ENCODE peak calls at places on chromosomes 7 and 10, in seven cellular contexts. I, J, B, G, O, V and M are unnamed samples.

GRCh38 chr7:150787321-150788281 is 12.6 kb downstream of the TMEM176B start:
- DNase-seq in I (no peak), J (no peak), B (peak), G (no peak), O (peak), V (no peak), M (no peak)

GRCh38 chr10:97551271-97551670 is 21.3 kb upstream of the ANKRD2 start:
- DNase-seq in I (no peak), J (no peak), B (no peak), G (no peak), O (no peak), V (no peak), M (no peak)

GRCh38 chr7:24713850-24714675 is 43.2 kb downstream of the GSDME start:
- DNase-seq in I (no peak), J (no peak), B (no peak), G (no peak), O (no peak), V (no peak), M (no peak)

GRCh38 chr10:102408728-102409603 is 9.6 kb downstream of the PSD start:
- DNase-seq in I (no peak), J (peak), B (peak), G (peak), O (no peak), V (peak), M (no peak)

GRCh38 chr10:110845756-110846620 is 25.7 kb upstream of the PDCD4 start:
- DNase-seq in I (peak), J (no peak), B (no peak), G (no peak), O (no peak), V (no peak), M (no peak)

GRCh38 chr10:93417886-93418285 is 64.2 kb downstream of the MYOF start:
- DNase-seq in I (no peak), J (no peak), B (no peak), G (no peak), O (no peak), V (no peak), M (no peak)

GRCh38 chr10:44980309-44981171 is 1.9 kb upstream of the DEPP1 start:
- DNase-seq in I (no peak), J (no peak), B (no peak), G (no peak), O (no peak), V (peak), M (no peak)

GRCh38 chr10:52053522-52053921 is 260.6 kb upstream of the DKK1 start:
- DNase-seq in I (no peak), J (no peak), B (no peak), G (no peak), O (no peak), V (no peak), M (no peak)

GRCh38 chr7:39509441-39509840 is 56.8 kb upstream of the YAE1 start:
- DNase-seq in I (no peak), J (no peak), B (no peak), G (no peak), O (no peak), V (no peak), M (no peak)

GRCh38 chr10:103193107-103193819 is at the start of gene NT5C2:
- DNase-seq in I (peak), J (peak), B (peak), G (peak), O (peak), V (peak), M (peak)

GRCh38 chr7:497946-498655 is 21.5 kb downstream of the PDGFA start:
- DNase-seq in I (no peak), J (no peak), B (peak), G (no peak), O (no peak), V (no peak), M (no peak)

GRCh38 chr10:62249974-62250373 is 18.7 kb downstream of the RTKN2 start:
- DNase-seq in I (no peak), J (no peak), B (no peak), G (no peak), O (no peak), V (no peak), M (no peak)

GRCh38 chr10:62244785-62245595 is 23.7 kb downstream of the RTKN2 start:
- DNase-seq in I (peak), J (no peak), B (peak), G (peak), O (peak), V (peak), M (peak)

GRCh38 chr10:62252051-62252450 is 16.6 kb downstream of the RTKN2 start:
- DNase-seq in I (no peak), J (no peak), B (no peak), G (no peak), O (no peak), V (no peak), M (no peak)

GRCh38 chr10:62250594-62251198 is 17.9 kb downstream of the RTKN2 start:
- DNase-seq in I (no peak), J (no peak), B (no peak), G (no peak), O (no peak), V (no peak), M (peak)

GRCh38 chr10:62248465-62248864 is 20.2 kb downstream of the RTKN2 start:
- DNase-seq in I (no peak), J (no peak), B (no peak), G (no peak), O (no peak), V (no peak), M (no peak)
- TF ChIP-seq CTCF in I (no peak), J (peak), B (no peak), G (no peak), O (no peak), V (no peak), M (peak)

DNA sequence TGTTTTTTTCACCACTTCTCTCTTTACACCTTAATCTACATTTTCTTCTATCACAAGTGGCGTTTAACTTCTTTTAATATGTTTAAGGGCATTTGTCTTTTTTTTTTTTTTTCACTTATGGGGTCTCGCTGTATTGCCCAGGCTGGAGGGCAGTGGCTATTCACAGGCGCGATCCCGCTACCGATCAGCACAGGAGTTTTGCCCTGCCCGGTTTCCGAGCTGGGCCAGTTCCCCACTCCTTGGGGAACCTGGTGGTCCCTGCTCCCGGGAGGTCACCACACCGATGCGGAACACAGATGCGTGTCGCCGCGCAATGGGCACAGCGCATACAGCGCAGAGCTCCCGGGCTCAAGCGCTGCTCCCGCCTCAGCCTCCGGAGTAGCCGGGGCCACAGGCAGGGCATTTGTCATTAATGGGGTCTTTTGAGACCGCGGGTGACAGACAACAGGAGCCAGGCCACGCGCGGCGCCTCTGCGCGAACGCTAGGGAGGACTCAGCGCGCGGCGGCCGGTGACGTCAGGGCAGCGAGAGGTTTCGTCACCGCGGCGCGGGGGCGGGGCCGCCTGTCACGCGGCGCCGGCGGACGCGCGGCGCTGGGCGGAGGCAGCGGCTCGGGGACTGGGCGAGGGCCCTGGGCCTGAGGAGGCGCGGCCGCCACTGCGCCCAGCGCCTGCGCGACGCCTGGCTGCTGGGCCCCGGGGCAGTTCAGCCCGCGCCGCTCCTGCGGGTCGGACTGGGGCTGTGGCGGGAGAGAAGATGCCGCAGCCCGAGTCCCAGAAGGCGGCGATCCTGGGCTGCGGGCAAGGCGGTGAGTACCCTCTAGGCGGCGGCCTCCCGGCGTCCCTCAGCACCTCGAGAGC is at the start of gene GALNT11:
- DNase-seq in I (peak), J (peak), B (peak), G (peak), O (peak), V (peak), M (peak)
- TF ChIP-seq CTCF in I (no peak), J (peak), B (peak), G (no peak), O (no peak), V (peak), M (peak)

DNA sequence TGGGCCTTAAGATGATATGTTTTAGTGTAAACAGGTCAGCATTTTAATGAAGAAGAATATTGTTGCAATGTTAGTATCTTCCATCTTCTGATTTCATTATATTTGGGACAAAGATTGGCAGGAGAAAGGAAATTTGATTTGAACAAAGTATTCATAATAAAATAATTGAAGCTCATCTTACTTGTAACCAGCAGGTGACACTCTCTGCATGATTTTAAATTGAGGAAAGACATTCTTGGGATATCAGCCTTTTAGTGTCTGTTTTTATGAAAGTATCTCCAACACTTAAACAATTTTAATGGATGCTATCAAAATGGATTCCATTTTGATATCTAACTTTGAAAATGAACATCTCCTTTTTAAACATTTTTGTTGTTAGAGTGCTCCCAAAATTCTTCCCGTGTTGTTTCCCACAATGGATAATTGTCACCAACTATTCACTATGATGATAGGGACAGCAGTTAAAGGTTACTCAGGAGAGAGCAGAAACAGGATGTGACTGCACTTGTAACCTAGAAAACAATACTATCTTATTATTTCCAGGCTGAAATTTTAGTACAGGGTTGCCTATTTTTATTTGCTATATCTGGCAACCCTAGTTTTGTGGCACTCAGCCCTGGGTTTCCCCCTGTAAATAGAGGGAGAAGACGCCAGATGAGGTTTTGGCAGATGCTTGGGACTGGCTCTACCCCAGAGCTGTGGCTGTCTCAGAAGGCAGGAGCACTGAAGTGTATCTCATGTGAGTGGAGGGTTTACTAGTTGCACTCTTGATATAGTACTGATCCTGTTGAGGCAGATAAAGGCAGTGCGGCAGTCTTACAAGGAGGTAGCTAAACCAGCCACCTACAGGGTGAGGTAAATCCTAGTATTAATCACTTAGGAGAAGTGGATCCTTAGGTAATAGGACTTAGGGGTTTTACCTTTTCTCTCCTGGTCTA is 31.0 kb upstream of the ABCB4 start:
- DNase-seq in I (no peak), J (no peak), B (no peak), G (no peak), O (no peak), V (no peak), M (peak)
- TF ChIP-seq CTCF in I (no peak), J (peak), B (peak), G (peak), O (no peak), V (no peak), M (peak)

GRCh38 chr7:11485626-11486025 is 346.4 kb downstream of the THSD7A start:
- DNase-seq in I (no peak), J (no peak), B (no peak), G (no peak), O (no peak), V (no peak), M (no peak)

GRCh38 chr7:11491811-11492210 is 340.2 kb downstream of the THSD7A start:
- DNase-seq in I (no peak), J (no peak), B (no peak), G (no peak), O (no peak), V (no peak), M (no peak)

GRCh38 chr7:11489280-11489679 is 342.7 kb downstream of the THSD7A start:
- DNase-seq in I (no peak), J (no peak), B (peak), G (no peak), O (no peak), V (no peak), M (no peak)

GRCh38 chr7:11486271-11486670 is 345.7 kb downstream of the THSD7A start:
- DNase-seq in I (no peak), J (no peak), B (no peak), G (no peak), O (no peak), V (no peak), M (no peak)
- TF ChIP-seq CTCF in I (no peak), J (no peak), B (no peak), G (no peak), O (no peak), V (no peak), M (no peak)

GRCh38 chr10:47360419-47361040 is 12.4 kb downstream of the RBP3 start:
- DNase-seq in I (no peak), J (no peak), B (no peak), G (no peak), O (peak), V (no peak), M (no peak)

GRCh38 chr10:47362199-47362598 is 14.0 kb downstream of the RBP3 start:
- DNase-seq in I (no peak), J (no peak), B (no peak), G (no peak), O (no peak), V (no peak), M (no peak)

GRCh38 chr10:47359626-47360418 is 11.7 kb downstream of the RBP3 start:
- DNase-seq in I (no peak), J (no peak), B (no peak), G (no peak), O (no peak), V (no peak), M (no peak)

GRCh38 chr10:47359101-47359500 is 10.9 kb downstream of the RBP3 start:
- DNase-seq in I (no peak), J (no peak), B (no peak), G (no peak), O (no peak), V (no peak), M (no peak)

GRCh38 chr10:47361293-47361692 is 13.1 kb downstream of the RBP3 start:
- DNase-seq in I (no peak), J (peak), B (peak), G (no peak), O (peak), V (peak), M (peak)
- TF ChIP-seq CTCF in I (peak), J (peak), B (peak), G (no peak), O (peak), V (peak), M (peak)

GRCh38 chr7:125984795-125985194 is 1055.2 kb upstream of the POT1 start:
- DNase-seq in I (no peak), J (no peak), B (peak), G (no peak), O (no peak), V (no peak), M (no peak)
- TF ChIP-seq CTCF in I (no peak), J (no peak), B (peak), G (no peak), O (no peak), V (no peak), M (no peak)

GRCh38 chr10:84095821-84096497 is 43.4 kb upstream of the GHITM start:
- DNase-seq in I (no peak), J (no peak), B (no peak), G (no peak), O (no peak), V (no peak), M (no peak)

GRCh38 chr10:84098667-84099066 is 40.6 kb upstream of the GHITM start:
- DNase-seq in I (no peak), J (no peak), B (no peak), G (no peak), O (no peak), V (no peak), M (no peak)

DNA sequence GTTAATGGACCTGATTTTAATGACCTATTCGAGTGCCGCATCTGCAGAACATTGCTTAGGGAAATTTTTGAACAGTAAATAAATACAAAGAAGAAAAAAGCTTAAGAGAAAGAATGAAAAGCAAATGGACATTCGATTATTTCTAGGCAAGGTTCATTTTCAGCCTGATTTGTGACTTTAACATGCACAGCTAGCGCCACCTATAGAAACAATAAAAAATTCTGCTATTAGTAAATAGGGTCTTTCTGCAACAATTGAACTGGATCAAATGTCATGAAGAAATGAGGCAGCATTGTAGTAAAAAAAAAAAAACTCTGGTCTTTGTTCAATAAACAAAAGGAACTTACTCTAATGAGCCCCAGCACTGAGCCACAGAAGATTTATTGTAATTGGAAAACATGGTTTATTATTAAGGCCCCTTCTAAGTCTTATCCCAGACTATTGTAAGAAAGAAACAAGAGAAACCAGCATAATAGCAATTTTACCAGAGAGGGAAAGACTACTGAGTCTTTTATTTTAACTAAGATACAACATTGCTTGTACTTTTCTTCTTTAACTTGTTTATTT is 41.4 kb upstream of the GHITM start:
- DNase-seq in I (no peak), J (no peak), B (peak), G (no peak), O (no peak), V (no peak), M (no peak)
- TF ChIP-seq CTCF in I (no peak), J (peak), B (peak), G (peak), O (peak), V (peak), M (peak)

GRCh38 chr7:55550010-55550409 is 22.3 kb downstream of the VOPP1 start:
- DNase-seq in I (peak), J (no peak), B (no peak), G (no peak), O (no peak), V (no peak), M (no peak)

GRCh38 chr7:55548295-55548731 is 24.0 kb downstream of the VOPP1 start:
- DNase-seq in I (no peak), J (no peak), B (no peak), G (no peak), O (no peak), V (peak), M (no peak)

GRCh38 chr7:55549457-55549856 is 22.8 kb downstream of the VOPP1 start:
- DNase-seq in I (no peak), J (no peak), B (no peak), G (no peak), O (no peak), V (no peak), M (no peak)

GRCh38 chr7:55546826-55547225 is 25.5 kb downstream of the VOPP1 start:
- DNase-seq in I (peak), J (no peak), B (no peak), G (no peak), O (peak), V (no peak), M (peak)

GRCh38 chr7:55545496-55545895 is 26.8 kb downstream of the VOPP1 start:
- DNase-seq in I (no peak), J (no peak), B (no peak), G (no peak), O (no peak), V (no peak), M (peak)
- TF ChIP-seq CTCF in I (no peak), J (no peak), B (peak), G (no peak), O (no peak), V (no peak), M (peak)

GRCh38 chr7:44847920-44848634 is at the start of gene H2AZ2:
- DNase-seq in I (peak), J (peak), B (peak), G (peak), O (peak), V (peak), M (peak)
- TF ChIP-seq CTCF in I (peak), J (no peak), B (no peak), G (no peak), O (no peak), V (no peak), M (peak)